ENCODE peak calls at places on chromosomes 4 and X, in six cellular contexts. One of them, this sample, is unnamed.

GRCh38 chr4:40309250-40309774 is 25.8 kb upstream of the CHRNA9 start:
- DNase-seq in cardiac fibroblast: peak; percentile 90
- DNase-seq in astrocyte of the spinal cord: peak; percentile 83
- DNase-seq in adipocyte: peak; percentile 94
- DNase-seq in colonic mucosa: peak; percentile 94
- DNase-seq in upper lobe of left lung: no peak
- DNase-seq in this sample: peak; percentile 93

GRCh38 chr4:185504098-185505047 is 30.9 kb downstream of the PDLIM3 start:
- DNase-seq in cardiac fibroblast: peak; percentile 92
- DNase-seq in astrocyte of the spinal cord: peak; percentile 33
- DNase-seq in adipocyte: no peak
- DNase-seq in colonic mucosa: peak; percentile 77
- DNase-seq in upper lobe of left lung: peak; percentile 17
- DNase-seq in this sample: peak; percentile 94

GRCh38 chr4:3427706-3428446 is 13.9 kb upstream of the HGFAC start:
- DNase-seq in cardiac fibroblast: no peak
- DNase-seq in astrocyte of the spinal cord: no peak
- DNase-seq in adipocyte: no peak
- DNase-seq in colonic mucosa: no peak
- DNase-seq in upper lobe of left lung: peak; percentile 61
- DNase-seq in this sample: no peak

GRCh38 chr4:15365641-15366040 is 62.2 kb upstream of the C1QTNF7 start:
- DNase-seq in cardiac fibroblast: no peak
- DNase-seq in astrocyte of the spinal cord: no peak
- DNase-seq in adipocyte: no peak
- DNase-seq in colonic mucosa: no peak
- DNase-seq in upper lobe of left lung: no peak
- DNase-seq in this sample: no peak

GRCh38 chrX:7709845-7710244 is 133.1 kb upstream of the VCX start:
- DNase-seq in cardiac fibroblast: no peak
- DNase-seq in astrocyte of the spinal cord: no peak
- DNase-seq in adipocyte: no peak
- DNase-seq in colonic mucosa: no peak
- DNase-seq in upper lobe of left lung: no peak
- DNase-seq in this sample: no peak

GRCh38 chr4:113452152-113452551 is 309.4 kb downstream of the CAMK2D start:
- DNase-seq in cardiac fibroblast: no peak
- DNase-seq in astrocyte of the spinal cord: no peak
- DNase-seq in adipocyte: no peak
- DNase-seq in colonic mucosa: no peak
- DNase-seq in upper lobe of left lung: no peak
- DNase-seq in this sample: no peak

GRCh38 chr4:108889696-108890475 is 127.0 kb upstream of the ETNPPL start:
- DNase-seq in cardiac fibroblast: no peak
- DNase-seq in astrocyte of the spinal cord: no peak
- DNase-seq in adipocyte: no peak
- DNase-seq in colonic mucosa: no peak
- DNase-seq in upper lobe of left lung: no peak
- DNase-seq in this sample: no peak

GRCh38 chr4:152385551-152385950 is 150.3 kb downstream of the FBXW7 start:
- DNase-seq in cardiac fibroblast: peak; percentile 43
- DNase-seq in astrocyte of the spinal cord: peak; percentile 26
- DNase-seq in adipocyte: peak; percentile 60
- DNase-seq in colonic mucosa: no peak
- DNase-seq in upper lobe of left lung: no peak
- DNase-seq in this sample: no peak

GRCh38 chr4:70666369-70666768 is at the start of gene JCHAIN:
- DNase-seq in cardiac fibroblast: peak; percentile 29
- DNase-seq in astrocyte of the spinal cord: peak; percentile 16
- DNase-seq in adipocyte: peak; percentile 45
- DNase-seq in colonic mucosa: no peak
- DNase-seq in upper lobe of left lung: no peak
- DNase-seq in this sample: no peak

GRCh38 chr4:39324897-39325613 is 41.1 kb downstream of the RFC1 start:
- DNase-seq in cardiac fibroblast: no peak
- DNase-seq in astrocyte of the spinal cord: no peak
- DNase-seq in adipocyte: no peak
- DNase-seq in colonic mucosa: no peak
- DNase-seq in upper lobe of left lung: no peak
- DNase-seq in this sample: no peak

GRCh38 chr4:21882050-21882839 is 66.3 kb downstream of the KCNIP4 start:
- DNase-seq in cardiac fibroblast: peak; percentile 50
- DNase-seq in astrocyte of the spinal cord: peak; percentile 49
- DNase-seq in adipocyte: no peak
- DNase-seq in colonic mucosa: no peak
- DNase-seq in upper lobe of left lung: no peak
- DNase-seq in this sample: no peak

GRCh38 chrX:103310592-103311400 is at the start of gene BEX2:
- DNase-seq in cardiac fibroblast: peak; percentile 9
- DNase-seq in astrocyte of the spinal cord: peak; percentile 15
- DNase-seq in adipocyte: peak; percentile 20
- DNase-seq in colonic mucosa: peak; percentile 83
- DNase-seq in upper lobe of left lung: peak; percentile 94
- DNase-seq in this sample: peak; percentile 44

GRCh38 chr4:4269856-4270255 is 20.1 kb downstream of the LYAR start:
- DNase-seq in cardiac fibroblast: peak; percentile 88
- DNase-seq in astrocyte of the spinal cord: peak; percentile 42
- DNase-seq in adipocyte: no peak
- DNase-seq in colonic mucosa: no peak
- DNase-seq in upper lobe of left lung: no peak
- DNase-seq in this sample: no peak

GRCh38 chr4:6069845-6070709 is 51.8 kb upstream of the C4orf50 start:
- DNase-seq in cardiac fibroblast: no peak
- DNase-seq in astrocyte of the spinal cord: no peak
- DNase-seq in adipocyte: no peak
- DNase-seq in colonic mucosa: no peak
- DNase-seq in upper lobe of left lung: no peak
- DNase-seq in this sample: no peak

GRCh38 chrX:68659385-68659784 is 11.9 kb downstream of the STARD8 start:
- DNase-seq in cardiac fibroblast: no peak
- DNase-seq in astrocyte of the spinal cord: peak; percentile 16
- DNase-seq in adipocyte: no peak
- DNase-seq in colonic mucosa: no peak
- DNase-seq in upper lobe of left lung: no peak
- DNase-seq in this sample: no peak

GRCh38 chr4:53489279-53489889 is 101.9 kb downstream of the LNX1 start:
- DNase-seq in cardiac fibroblast: peak; percentile 81
- DNase-seq in astrocyte of the spinal cord: peak; percentile 59
- DNase-seq in adipocyte: peak; percentile 60
- DNase-seq in colonic mucosa: no peak
- DNase-seq in upper lobe of left lung: no peak
- DNase-seq in this sample: no peak

GRCh38 chrX:912677-913076 is 282.1 kb downstream of the SHOX start:
- DNase-seq in cardiac fibroblast: no peak
- DNase-seq in astrocyte of the spinal cord: no peak
- DNase-seq in adipocyte: no peak
- DNase-seq in colonic mucosa: no peak
- DNase-seq in upper lobe of left lung: no peak
- DNase-seq in this sample: no peak

GRCh38 chr4:75432683-75433082 is 81.5 kb downstream of the RCHY1 start:
- DNase-seq in cardiac fibroblast: peak; percentile 27
- DNase-seq in astrocyte of the spinal cord: no peak
- DNase-seq in adipocyte: peak; percentile 2
- DNase-seq in colonic mucosa: no peak
- DNase-seq in upper lobe of left lung: no peak
- DNase-seq in this sample: no peak

GRCh38 chrX:7132335-7133035 is 15.0 kb upstream of the STS start:
- DNase-seq in cardiac fibroblast: peak; percentile 82
- DNase-seq in astrocyte of the spinal cord: peak; percentile 79
- DNase-seq in adipocyte: peak; percentile 82
- DNase-seq in colonic mucosa: peak; percentile 93
- DNase-seq in upper lobe of left lung: no peak
- DNase-seq in this sample: peak; percentile 45

GRCh38 chr4:182556576-182556975 is 313.4 kb downstream of the TENM3 start:
- DNase-seq in cardiac fibroblast: no peak
- DNase-seq in astrocyte of the spinal cord: peak; percentile 59
- DNase-seq in adipocyte: peak; percentile 3
- DNase-seq in colonic mucosa: no peak
- DNase-seq in upper lobe of left lung: no peak
- DNase-seq in this sample: no peak

GRCh38 chr4:172202480-172203076 is 389.4 kb downstream of the GALNTL6 start:
- DNase-seq in cardiac fibroblast: peak; percentile 36
- DNase-seq in astrocyte of the spinal cord: peak; percentile 44
- DNase-seq in adipocyte: peak; percentile 76
- DNase-seq in colonic mucosa: no peak
- DNase-seq in upper lobe of left lung: no peak
- DNase-seq in this sample: no peak

GRCh38 chr4:77052352-77052751 is 23.4 kb downstream of the CCNI start:
- DNase-seq in cardiac fibroblast: peak; percentile 69
- DNase-seq in astrocyte of the spinal cord: no peak
- DNase-seq in adipocyte: peak; percentile 78
- DNase-seq in colonic mucosa: peak; percentile 79
- DNase-seq in upper lobe of left lung: no peak
- DNase-seq in this sample: peak; percentile 62

GRCh38 chr4:76821661-76822060 is 76.3 kb downstream of the SOWAHB start:
- DNase-seq in cardiac fibroblast: peak; percentile 24
- DNase-seq in astrocyte of the spinal cord: peak; percentile 69
- DNase-seq in adipocyte: peak; percentile 50
- DNase-seq in colonic mucosa: no peak
- DNase-seq in upper lobe of left lung: no peak
- DNase-seq in this sample: no peak

GRCh38 chrX:154490021-154490413 is 412 bp downstream of the SLC10A3 start:
- DNase-seq in cardiac fibroblast: peak; percentile 52
- DNase-seq in astrocyte of the spinal cord: peak; percentile 41
- DNase-seq in adipocyte: peak; percentile 51
- DNase-seq in colonic mucosa: peak; percentile 36
- DNase-seq in upper lobe of left lung: no peak
- DNase-seq in this sample: peak; percentile 33

GRCh38 chr4:140635606-140636005 is 66.8 kb upstream of the UCP1 start:
- DNase-seq in cardiac fibroblast: peak; percentile 31
- DNase-seq in astrocyte of the spinal cord: peak; percentile 9
- DNase-seq in adipocyte: peak; percentile 70
- DNase-seq in colonic mucosa: peak; percentile 34
- DNase-seq in upper lobe of left lung: no peak
- DNase-seq in this sample: peak; percentile 54

GRCh38 chrX:100358766-100359165 is 51.3 kb downstream of the PCDH19 start:
- DNase-seq in cardiac fibroblast: no peak
- DNase-seq in astrocyte of the spinal cord: no peak
- DNase-seq in adipocyte: no peak
- DNase-seq in colonic mucosa: no peak
- DNase-seq in upper lobe of left lung: no peak
- DNase-seq in this sample: no peak

GRCh38 chrX:42117318-42117717 is 194.0 kb upstream of the CASK start:
- DNase-seq in cardiac fibroblast: no peak
- DNase-seq in astrocyte of the spinal cord: no peak
- DNase-seq in adipocyte: no peak
- DNase-seq in colonic mucosa: no peak
- DNase-seq in upper lobe of left lung: no peak
- DNase-seq in this sample: no peak

GRCh38 chr4:95409127-95409526 is 139.6 kb downstream of the UNC5C start:
- DNase-seq in cardiac fibroblast: peak; percentile 36
- DNase-seq in astrocyte of the spinal cord: peak; percentile 31
- DNase-seq in adipocyte: no peak
- DNase-seq in colonic mucosa: no peak
- DNase-seq in upper lobe of left lung: no peak
- DNase-seq in this sample: no peak

GRCh38 chr4:35300996-35301774 is 943.1 kb downstream of the ARAP2 start:
- DNase-seq in cardiac fibroblast: no peak
- DNase-seq in astrocyte of the spinal cord: no peak
- DNase-seq in adipocyte: no peak
- DNase-seq in colonic mucosa: no peak
- DNase-seq in upper lobe of left lung: no peak
- DNase-seq in this sample: no peak

GRCh38 chr4:41668024-41668423 is 80.5 kb downstream of the PHOX2B start:
- DNase-seq in cardiac fibroblast: no peak
- DNase-seq in astrocyte of the spinal cord: no peak
- DNase-seq in adipocyte: no peak
- DNase-seq in colonic mucosa: no peak
- DNase-seq in upper lobe of left lung: no peak
- DNase-seq in this sample: no peak
- H3K4me3 ChIP-seq in cardiac fibroblast: no peak overlapping the region
- H3K4me3 ChIP-seq in astrocyte of the spinal cord: no peak overlapping the region
- H3K4me3 ChIP-seq in adipocyte: no peak overlapping the region
- H3K4me3 ChIP-seq in colonic mucosa: no peak overlapping the region
- H3K4me3 ChIP-seq in upper lobe of left lung: no peak overlapping the region
- H3K4me3 ChIP-seq in this sample: no peak overlapping the region

GRCh38 chrX:40952855-40953254 is 132.4 kb upstream of the USP9X start:
- DNase-seq in cardiac fibroblast: no peak
- DNase-seq in astrocyte of the spinal cord: peak; percentile 18
- DNase-seq in adipocyte: no peak
- DNase-seq in colonic mucosa: no peak
- DNase-seq in upper lobe of left lung: no peak
- DNase-seq in this sample: no peak
- H3K4me3 ChIP-seq in cardiac fibroblast: no peak overlapping the region
- H3K4me3 ChIP-seq in astrocyte of the spinal cord: no peak overlapping the region
- H3K4me3 ChIP-seq in adipocyte: peak overlapping the region; percentile 75
- H3K4me3 ChIP-seq in colonic mucosa: no peak overlapping the region
- H3K4me3 ChIP-seq in upper lobe of left lung: no peak overlapping the region
- H3K4me3 ChIP-seq in this sample: no peak overlapping the region

DNA sequence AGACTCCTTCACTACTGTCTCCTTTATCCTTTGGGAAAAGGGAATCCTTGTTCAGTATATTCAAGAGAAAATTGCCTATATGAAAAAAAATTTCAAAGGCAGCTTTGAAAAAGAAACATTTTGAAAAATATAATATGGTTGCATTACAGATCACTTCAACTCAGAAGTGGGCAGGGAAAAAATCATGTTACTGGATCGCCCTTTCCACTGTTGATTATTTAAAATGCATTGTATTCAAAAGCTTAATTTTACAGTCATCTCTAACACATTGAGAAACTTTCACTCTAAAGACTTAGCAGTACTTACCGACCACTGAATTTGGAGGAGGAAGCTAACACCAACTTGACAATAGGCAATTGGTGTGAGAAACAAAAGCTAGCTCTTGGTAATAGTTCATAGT is 101.8 kb downstream of the CEP135 start:
- DNase-seq in cardiac fibroblast: no peak
- DNase-seq in astrocyte of the spinal cord: no peak
- DNase-seq in adipocyte: peak; percentile 8
- DNase-seq in colonic mucosa: no peak
- DNase-seq in upper lobe of left lung: no peak
- DNase-seq in this sample: no peak
- H3K4me3 ChIP-seq in cardiac fibroblast: no peak overlapping the region
- H3K4me3 ChIP-seq in astrocyte of the spinal cord: no peak overlapping the region
- H3K4me3 ChIP-seq in adipocyte: no peak overlapping the region
- H3K4me3 ChIP-seq in colonic mucosa: no peak overlapping the region
- H3K4me3 ChIP-seq in upper lobe of left lung: no peak overlapping the region
- H3K4me3 ChIP-seq in this sample: no peak overlapping the region

DNA sequence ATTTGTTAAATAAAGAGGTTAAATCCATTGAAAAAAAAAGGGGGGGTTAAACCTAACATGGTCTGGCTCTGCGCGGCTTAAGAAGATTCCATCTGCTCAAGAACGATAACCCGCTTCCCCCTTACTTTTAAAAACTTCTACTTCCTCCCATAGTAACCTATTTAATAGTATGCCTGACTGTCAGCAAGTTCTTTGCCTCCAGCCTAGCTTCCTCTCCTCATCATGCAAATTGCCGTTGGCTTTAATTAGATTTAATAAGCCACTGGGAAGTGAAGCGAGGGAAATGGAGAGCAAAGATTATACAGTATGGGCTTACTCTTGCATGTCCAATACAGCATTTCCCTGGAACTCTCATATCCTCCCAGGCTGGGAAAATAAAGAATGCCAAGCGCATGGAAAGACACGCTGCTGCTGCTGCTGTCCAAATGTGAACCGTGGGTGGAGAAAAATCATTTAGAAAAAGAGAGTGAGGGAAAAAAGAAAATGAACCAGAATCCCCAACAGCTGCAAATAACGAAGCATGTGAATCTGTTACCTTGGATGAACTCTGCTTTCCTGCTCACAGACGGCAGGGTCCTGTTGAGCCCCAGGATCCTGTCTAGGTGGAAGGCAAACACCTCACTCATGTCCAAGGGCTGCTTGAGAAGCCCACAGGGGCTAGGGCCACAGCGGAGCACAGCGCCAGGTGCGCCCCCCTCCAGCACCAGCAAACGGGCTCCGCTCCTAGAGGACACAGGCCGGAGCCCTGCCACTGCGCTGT is 2.7 kb downstream of the GASK1B start:
- DNase-seq in cardiac fibroblast: peak; percentile 44
- DNase-seq in astrocyte of the spinal cord: peak; percentile 43
- DNase-seq in adipocyte: no peak
- DNase-seq in colonic mucosa: no peak
- DNase-seq in upper lobe of left lung: peak; percentile 86
- DNase-seq in this sample: peak; percentile 42
- H3K4me3 ChIP-seq in cardiac fibroblast: peak overlapping the region; percentile 64
- H3K4me3 ChIP-seq in astrocyte of the spinal cord: peak overlapping the region; percentile 34
- H3K4me3 ChIP-seq in adipocyte: peak overlapping the region; percentile 90
- H3K4me3 ChIP-seq in colonic mucosa: peak overlapping the region; percentile 36
- H3K4me3 ChIP-seq in upper lobe of left lung: no peak overlapping the region
- H3K4me3 ChIP-seq in this sample: peak overlapping the region; percentile 50

This sample was measured in right cardiac atrium.